ENCODE peak calls at places on chromosomes 12 and 14, in ten cellular contexts. T, K, H, S, N, M, C, A, X and I are unnamed samples.

GRCh38 chr12:27779837-27780611 is at the start of the genes KLHL42 and MANSC4:
- DNase-seq in C (peak), H (peak), A (peak), N (peak), T (peak), S (peak), K (peak), X (peak), M (peak), I (no peak)

GRCh38 chr12:88444481-88444880 is 135.8 kb downstream of the KITLG start:
- DNase-seq in M (no peak), T (no peak), N (no peak), S (no peak), K (no peak), X (no peak), H (no peak), C (no peak), A (no peak), I (no peak)

GRCh38 chr12:59698599-59698998 is 102.8 kb downstream of the SLC16A7 start:
- DNase-seq in C (no peak), H (no peak), A (no peak), S (no peak), K (no peak), X (peak), T (no peak), N (no peak), M (no peak), I (no peak)

GRCh38 chr14:61385002-61385685 is 63.8 kb downstream of the PRKCH start:
- DNase-seq in S (no peak), X (no peak), A (no peak), K (no peak), T (no peak), H (no peak), N (no peak), C (no peak), M (no peak), I (no peak)

GRCh38 chr14:80926706-80927384 is 14.7 kb downstream of the CEP128 start:
- DNase-seq in N (peak), S (no peak), X (peak), H (no peak), C (no peak), T (no peak), K (peak), M (no peak), A (no peak), I (no peak)

GRCh38 chr14:53696217-53696965 is 260.2 kb downstream of the BMP4 start:
- DNase-seq in T (no peak), X (no peak), N (peak), M (no peak), K (no peak), C (no peak), S (no peak), A (no peak), H (no peak), I (peak)

GRCh38 chr14:67653651-67654280 is 20.7 kb downstream of the VTI1B start:
- DNase-seq in S (no peak), C (no peak), A (no peak), K (no peak), X (no peak), M (no peak), T (no peak), H (no peak), N (no peak), I (no peak)

GRCh38 chr12:105072888-105073488 is 11.3 kb downstream of the ALDH1L2 start:
- DNase-seq in T (no peak), H (no peak), M (peak), X (no peak), K (no peak), N (no peak), A (no peak), S (no peak), C (no peak), I (no peak)

GRCh38 chr14:36134026-36134425 is 42.5 kb downstream of the PTCSC3 start:
- DNase-seq in X (no peak), N (no peak), T (no peak), M (no peak), A (no peak), S (no peak), H (no peak), K (no peak), C (no peak), I (no peak)

GRCh38 chr14:69289811-69290520 is 30.0 kb downstream of the GALNT16 start:
- DNase-seq in A (no peak), N (no peak), K (no peak), C (no peak), X (no peak), H (no peak), S (no peak), T (no peak), M (no peak), I (no peak)

GRCh38 chr12:55675671-55676070 is 32.0 kb downstream of the ITGA7 start:
- DNase-seq in T (no peak), A (no peak), M (no peak), C (no peak), H (no peak), X (no peak), K (no peak), S (no peak), N (no peak), I (no peak)

GRCh38 chr14:100406505-100407131 is 83.5 kb downstream of the SLC25A47 start:
- DNase-seq in C (no peak), N (peak), A (no peak), S (no peak), M (no peak), H (no peak), K (peak), T (no peak), X (no peak), I (no peak)

GRCh38 chr14:101927859-101928258 is 36.5 kb upstream of the DYNC1H1 start:
- DNase-seq in X (peak), T (no peak), H (no peak), N (peak), A (no peak), S (no peak), K (peak), M (no peak), C (no peak), I (peak)

GRCh38 chr12:69875416-69875815 is 50.4 kb downstream of the MYRFL start:
- DNase-seq in N (no peak), A (no peak), S (no peak), K (no peak), M (no peak), T (no peak), C (no peak), H (no peak), X (no peak), I (no peak)

GRCh38 chr12:89384050-89384749 is 31.9 kb upstream of the DUSP6 start:
- DNase-seq in T (no peak), X (no peak), M (no peak), N (peak), C (no peak), K (peak), A (no peak), S (no peak), H (no peak), I (peak)

GRCh38 chr12:100026241-100026640 is 41.5 kb upstream of the ANKS1B start:
- DNase-seq in H (no peak), K (peak), C (no peak), M (no peak), T (no peak), N (no peak), A (no peak), S (no peak), X (no peak), I (no peak)

GRCh38 chr12:22255097-22255496 is 79.4 kb downstream of the ST8SIA1 start:
- DNase-seq in A (no peak), S (no peak), X (no peak), N (peak), K (peak), H (no peak), C (no peak), M (no peak), T (no peak), I (no peak)

GRCh38 chr14:76516884-76517283 is 140.9 kb downstream of the ESRRB start:
- DNase-seq in T (peak), S (no peak), A (no peak), K (no peak), H (no peak), C (no peak), X (no peak), M (no peak), N (no peak), I (no peak)

GRCh38 chr12:130448044-130448821 is 110.5 kb downstream of the PIWIL1 start:
- DNase-seq in C (no peak), T (no peak), S (no peak), A (no peak), N (no peak), K (no peak), M (no peak), H (no peak), X (no peak), I (no peak)

GRCh38 chr12:68831272-68831671 is 23.3 kb downstream of the MDM2 start:
- DNase-seq in C (no peak), S (no peak), T (no peak), N (no peak), X (no peak), M (no peak), K (no peak), A (no peak), H (no peak), I (no peak)

GRCh38 chr12:115451785-115452736 is 768.1 kb upstream of the TBX3 start:
- DNase-seq in M (peak), S (no peak), H (no peak), A (no peak), N (peak), K (no peak), C (no peak), X (no peak), T (peak), I (no peak)

GRCh38 chr12:11795910-11796459 is 146.5 kb downstream of the ETV6 start:
- DNase-seq in M (no peak), X (peak), H (no peak), N (peak), C (peak), K (peak), S (no peak), A (no peak), T (no peak), I (peak)

GRCh38 chr12:118164798-118165486 is 29.0 kb downstream of the PEBP1 start:
- DNase-seq in M (no peak), T (peak), A (no peak), C (peak), N (peak), X (peak), S (no peak), K (peak), H (no peak), I (no peak)

GRCh38 chr12:101935769-101936741 is 58.7 kb downstream of the DRAM1 start:
- DNase-seq in X (peak), S (no peak), N (no peak), K (peak), C (no peak), M (peak), T (no peak), A (no peak), H (peak), I (no peak)

GRCh38 chr12:31323466-31324115 is 2.4 kb downstream of the SINHCAF start:
- DNase-seq in S (peak), A (peak), M (peak), C (peak), N (no peak), X (peak), H (no peak), T (peak), K (peak), I (no peak)

GRCh38 chr14:88983755-88984154 is 159.3 kb downstream of the TTC8 start:
- DNase-seq in S (no peak), A (no peak), N (peak), K (peak), H (no peak), C (peak), X (peak), T (no peak), M (no peak), I (peak)

GRCh38 chr14:90742709-90743108 is 73.5 kb downstream of the TTC7B start:
- DNase-seq in X (no peak), S (no peak), N (no peak), A (no peak), T (no peak), C (no peak), M (no peak), K (no peak), H (no peak), I (no peak)

GRCh38 chr12:113030875-113031525 is 25.5 kb upstream of the DTX1 start:
- DNase-seq in M (peak), K (peak), S (no peak), H (no peak), N (peak), T (peak), A (no peak), X (peak), C (peak), I (no peak)

GRCh38 chr12:52415870-52416750 is 10.0 kb upstream of the KRT82 start:
- DNase-seq in H (no peak), C (peak), X (peak), N (peak), T (no peak), A (no peak), S (no peak), M (no peak), K (peak), I (no peak)

GRCh38 chr12:50401383-50402155 is 884 bp downstream of the LARP4 start:
- DNase-seq in A (no peak), N (peak), K (peak), T (no peak), X (peak), S (no peak), H (no peak), M (no peak), C (no peak), I (no peak)

GRCh38 chr14:85439696-85440328 is 90.1 kb upstream of the FLRT2 start:
- DNase-seq in M (no peak), A (no peak), N (peak), X (no peak), H (no peak), S (no peak), T (no peak), K (peak), C (peak), I (peak)

GRCh38 chr14:66268802-66269334 is 217.3 kb upstream of the CCDC196 start:
- DNase-seq in K (no peak), H (no peak), M (no peak), X (no peak), S (no peak), A (no peak), N (no peak), T (no peak), C (no peak), I (no peak)

GRCh38 chr12:19886805-19887105 is 447.5 kb downstream of the AEBP2 start:
- DNase-seq in C (no peak), A (no peak), S (no peak), K (no peak), X (no peak), M (no peak), N (no peak), T (no peak), H (no peak), I (no peak)

GRCh38 chr12:82896979-82897378 is 210.3 kb downstream of the TMTC2 start:
- DNase-seq in N (peak), H (no peak), A (no peak), M (no peak), C (no peak), S (no peak), K (peak), X (peak), T (no peak), I (peak)

GRCh38 chr12:27964123-27964522 is 8.4 kb downstream of the PTHLH start:
- DNase-seq in X (no peak), N (no peak), C (no peak), T (no peak), A (no peak), S (no peak), M (no peak), K (peak), H (no peak), I (no peak)

GRCh38 chr12:41188058-41188840 is at the start of gene PDZRN4:
- DNase-seq in K (no peak), H (no peak), N (peak), X (no peak), S (no peak), T (peak), C (no peak), A (no peak), M (peak), I (no peak)

GRCh38 chr12:124233041-124233836 is 61.7 kb upstream of the RFLNA start:
- DNase-seq in C (peak), A (no peak), M (no peak), H (no peak), T (no peak), X (no peak), N (peak), K (peak), S (no peak), I (peak)

GRCh38 chr14:37623552-37623951 is 28.1 kb downstream of the TTC6 start:
- DNase-seq in X (peak), A (no peak), C (peak), S (no peak), T (peak), K (peak), N (no peak), H (no peak), M (no peak), I (peak)